ENCODE peak calls at places on chromosomes 4 and X, in ten cellular contexts. A, N, F, X, J, B, L, T, Z and R are unnamed samples.

GRCh38 chrX:13652256-13653021 is 502 bp upstream of the TCEANC start:
- DNase-seq in X (peak; percentile 39), N (no peak), Z (no peak), F (no peak), L (no peak), J (no peak), T (no peak), B (no peak), A (no peak), R (no peak)

GRCh38 chr4:106325800-106326199 is 9.4 kb downstream of the AIMP1 start:
- DNase-seq in Z (no peak), B (no peak), L (no peak), J (no peak), T (no peak), F (no peak), X (no peak), A (no peak), N (no peak), R (no peak)

GRCh38 chr4:8412288-8412687 is 28.2 kb downstream of the ACOX3 start:
- DNase-seq in X (no peak), J (no peak), Z (no peak), F (no peak), B (no peak), A (no peak), T (no peak), L (no peak), N (no peak), R (no peak)

GRCh38 chrX:55490121-55490520 is 473 bp upstream of the USP51 start:
- DNase-seq in A (no peak), X (no peak), B (no peak), F (no peak), N (no peak), Z (no peak), T (no peak), J (no peak), L (no peak), R (no peak)

GRCh38 chrX:115183980-115184379 is 5.2 kb upstream of the RBMXL3 start:
- DNase-seq in N (no peak), B (no peak), X (no peak), T (no peak), Z (no peak), F (no peak), L (no peak), A (no peak), J (no peak), R (no peak)

GRCh38 chr4:52659722-52660261 is 691 bp upstream of the USP46 start:
- DNase-seq in F (peak; percentile 59), A (no peak), L (peak; percentile 81), B (peak; percentile 71), N (peak; percentile 31), J (peak; percentile 53), T (peak; percentile 71), X (peak; percentile 55), Z (peak; percentile 56), R (peak; percentile 90)

GRCh38 chr4:42460043-42460442 is 62.8 kb downstream of the SHISA3 start:
- DNase-seq in J (no peak), N (no peak), Z (peak; percentile 70), X (no peak), L (no peak), B (no peak), F (no peak), T (no peak), A (no peak), R (no peak)

GRCh38 chr4:184267673-184268573 is 50.2 kb upstream of the ENPP6 start:
- DNase-seq in J (peak; percentile 56), B (peak; percentile 57), N (no peak), Z (peak; percentile 65), X (no peak), L (no peak), T (peak; percentile 73), A (peak; percentile 60), F (no peak), R (no peak)

GRCh38 chr4:153710681-153711080 is 26.6 kb downstream of the TLR2 start:
- DNase-seq in T (no peak), J (no peak), A (no peak), Z (no peak), B (no peak), X (no peak), N (no peak), L (no peak), F (no peak), R (no peak)

GRCh38 chr4:77172336-77172735 is 15.3 kb downstream of the CCNG2 start:
- DNase-seq in X (no peak), L (no peak), N (no peak), B (no peak), T (no peak), A (no peak), J (no peak), Z (no peak), F (no peak), R (no peak)

GRCh38 chrX:78384486-78384885 is 57.1 kb upstream of the CYSLTR1 start:
- DNase-seq in N (no peak), B (no peak), A (no peak), T (no peak), F (no peak), J (no peak), X (no peak), L (no peak), Z (no peak), R (peak; percentile 12)

GRCh38 chr4:168509786-168510185 is 12.9 kb downstream of the PALLD start:
- DNase-seq in F (no peak), Z (no peak), B (no peak), X (no peak), A (peak; percentile 7), N (no peak), L (no peak), T (no peak), J (no peak), R (no peak)

GRCh38 chr4:157075811-157076577 is at the start of gene GLRB:
- DNase-seq in J (no peak), L (peak; percentile 65), Z (peak; percentile 21), X (peak; percentile 16), A (no peak), T (peak; percentile 50), F (peak; percentile 19), B (no peak), N (no peak), R (peak; percentile 55)

GRCh38 chr4:24913099-24913445 is 230 bp upstream of the CCDC149 start:
- DNase-seq in J (no peak), T (no peak), X (peak; percentile 23), Z (no peak), F (no peak), L (no peak), B (no peak), N (no peak), A (no peak), R (no peak)

GRCh38 chr4:24915121-24915922 is 2.5 kb upstream of the CCDC149 start:
- DNase-seq in J (no peak), A (no peak), F (no peak), L (no peak), N (no peak), B (no peak), Z (peak; percentile 21), T (no peak), X (no peak), R (no peak)

GRCh38 chr4:24914460-24914859 is 1.6 kb upstream of the CCDC149 start:
- DNase-seq in A (no peak), Z (no peak), F (no peak), B (no peak), J (no peak), N (no peak), X (no peak), T (no peak), L (no peak), R (no peak)

GRCh38 chr4:24910504-24910903 is 2.3 kb downstream of the CCDC149 start:
- DNase-seq in L (no peak), N (no peak), X (no peak), Z (no peak), F (no peak), B (no peak), A (no peak), J (no peak), T (no peak), R (no peak)

GRCh38 chr4:24912252-24913098 is at the start of gene CCDC149:
- DNase-seq in T (peak; percentile 88), N (peak; percentile 17), B (peak; percentile 85), J (peak; percentile 88), L (peak; percentile 84), X (peak; percentile 68), Z (peak; percentile 95), A (no peak), F (peak; percentile 48), R (peak; percentile 93)
- H3K4me3 ChIP-seq in T (peak within 1 kb of the TSS; percentile 63), N (peak within 1 kb of the TSS; percentile 75), B (peak within 1 kb of the TSS; percentile 56), J (peak within 1 kb of the TSS; percentile 67), L (peak within 1 kb of the TSS; percentile 36), X (peak within 1 kb of the TSS; percentile 66), Z (peak within 1 kb of the TSS; percentile 19), A (no peak within 1 kb of the TSS), F (peak within 1 kb of the TSS; percentile 67), R (peak within 1 kb of the TSS; percentile 72)

GRCh38 chrX:130120746-130121504 is 10.6 kb upstream of the ELF4 start:
- DNase-seq in N (peak; percentile 64), A (peak; percentile 57), F (peak; percentile 83), T (peak; percentile 77), B (peak; percentile 65), L (peak; percentile 89), J (peak; percentile 69), Z (peak; percentile 66), X (peak; percentile 80), R (peak; percentile 94)
- H3K4me1 ChIP-seq in N (peaks cover 4% of the 10 kb centered on the region), A (peaks cover 11% of the 10 kb centered on the region), F (peaks cover 19% of the 10 kb centered on the region), T (peaks cover 19% of the 10 kb centered on the region), B (no peaks in the 10 kb centered on the region), L (no peaks in the 10 kb centered on the region), J (no peaks in the 10 kb centered on the region), Z (peaks cover 18% of the 10 kb centered on the region), X (no peaks in the 10 kb centered on the region), R (no peaks in the 10 kb centered on the region)

GRCh38 chrX:153388722-153389459 is 12.3 kb downstream of the PNMA6E start:
- DNase-seq in B (peak; percentile 11), X (no peak), N (no peak), L (no peak), A (no peak), J (no peak), F (no peak), Z (no peak), T (no peak), R (no peak)
- H3K9me3 ChIP-seq in B (no peaks in the 10 kb centered on the region), X (no peaks in the 10 kb centered on the region), N (no peaks in the 10 kb centered on the region), L (no peaks in the 10 kb centered on the region), A (no peaks in the 10 kb centered on the region), J (no peaks in the 10 kb centered on the region), F (no peaks in the 10 kb centered on the region), Z (no peaks in the 10 kb centered on the region), T (no peaks in the 10 kb centered on the region), R (no peaks in the 10 kb centered on the region)

GRCh38 chr4:113645288-113645687 is 116.2 kb downstream of the CAMK2D start:
- DNase-seq in Z (no peak), J (no peak), F (no peak), L (no peak), X (no peak), B (no peak), A (no peak), N (no peak), T (no peak), R (no peak)

GRCh38 chr4:113645771-113646455 is 115.6 kb downstream of the CAMK2D start:
- DNase-seq in L (no peak), N (no peak), T (no peak), F (no peak), J (peak; percentile 46), Z (peak; percentile 71), A (no peak), X (no peak), B (peak; percentile 74), R (no peak)

GRCh38 chr4:113643505-113643904 is 118.0 kb downstream of the CAMK2D start:
- DNase-seq in X (no peak), N (no peak), L (no peak), J (no peak), Z (no peak), A (no peak), B (no peak), F (no peak), T (no peak), R (no peak)

GRCh38 chr4:113644398-113644797 is 117.1 kb downstream of the CAMK2D start:
- DNase-seq in A (no peak), L (no peak), T (no peak), F (no peak), B (no peak), J (no peak), X (no peak), N (no peak), Z (no peak), R (no peak)

GRCh38 chr4:113646456-113646809 is 115.1 kb downstream of the CAMK2D start:
- DNase-seq in B (peak; percentile 74), Z (no peak), L (no peak), J (no peak), X (no peak), A (no peak), F (no peak), N (no peak), T (no peak), R (no peak)
- H3K4me3 ChIP-seq in B (no peak overlapping the region), Z (no peak overlapping the region), L (no peak overlapping the region), J (no peak overlapping the region), X (no peak overlapping the region), A (no peak overlapping the region), F (no peak overlapping the region), N (no peak overlapping the region), T (no peak overlapping the region), R (no peak overlapping the region)